ENCODE peak calls at places on chromosomes 11 and 22, in ten cellular contexts. T, Z, R, P, V, U, G, W, C and E are unnamed samples.

GRCh38 chr11:32561835-32562234 is 21.8 kb upstream of the EIF3M start:
- DNase-seq in V (no peak), U (no peak), W (no peak), T (no peak), Z (no peak), R (no peak), P (no peak), C (no peak), G (no peak), E (no peak)

GRCh38 chr11:117547911-117548310 is 220.3 kb downstream of the CEP164 start:
- DNase-seq in V (no peak), P (no peak), R (no peak), U (no peak), T (no peak), W (no peak), G (no peak), C (no peak), Z (no peak), E (no peak)

GRCh38 chr11:118939948-118940598 is 14.3 kb upstream of the BCL9L start:
- DNase-seq in R (no peak), U (peak), V (no peak), T (peak), P (no peak), Z (peak), W (no peak), C (no peak), G (no peak), E (peak)

GRCh38 chr11:10076458-10077141 is 217.4 kb downstream of the SBF2 start:
- DNase-seq in R (peak), V (no peak), U (peak), T (peak), P (peak), C (peak), Z (peak), G (peak), W (no peak), E (peak)

GRCh38 chr11:9265211-9266131 is at the start of gene DENND5A:
- DNase-seq in C (peak), T (peak), Z (peak), U (peak), R (peak), W (peak), G (peak), P (peak), V (peak), E (peak)

GRCh38 chr11:117378966-117379865 is 51.6 kb downstream of the CEP164 start:
- DNase-seq in V (no peak), C (no peak), R (no peak), Z (no peak), P (no peak), U (no peak), W (no peak), G (no peak), T (no peak), E (no peak)

GRCh38 chr11:15563054-15563453 is 448.3 kb downstream of the INSC start:
- DNase-seq in Z (no peak), W (no peak), C (no peak), P (no peak), V (no peak), R (no peak), U (no peak), T (no peak), G (no peak), E (no peak)

GRCh38 chr11:34926101-34926830 is 9.8 kb downstream of the PDHX start:
- DNase-seq in P (no peak), V (no peak), T (no peak), W (no peak), U (peak), C (no peak), R (peak), G (peak), Z (peak), E (no peak)

GRCh38 chr11:2012440-2012839 is 14.8 kb upstream of the H19 start:
- DNase-seq in U (no peak), P (no peak), R (no peak), G (no peak), V (no peak), W (no peak), Z (no peak), T (no peak), C (no peak), E (no peak)

GRCh38 chr22:17120281-17120680 is 879 bp downstream of the TMEM121B start:
- DNase-seq in Z (no peak), G (peak), W (no peak), U (peak), C (peak), V (no peak), P (peak), T (no peak), R (peak), E (peak)

GRCh38 chr11:128179512-128179911 is 407.8 kb downstream of the ETS1 start:
- DNase-seq in T (no peak), W (no peak), P (no peak), R (no peak), V (no peak), G (no peak), Z (no peak), U (peak), C (no peak), E (no peak)

GRCh38 chr22:35489225-35489624 is 51.4 kb upstream of the RASD2 start:
- DNase-seq in G (no peak), W (no peak), P (no peak), C (no peak), Z (no peak), T (no peak), U (no peak), V (no peak), R (no peak), E (no peak)

GRCh38 chr11:113874920-113875413 is 405 bp downstream of the USP28 start:
- DNase-seq in C (no peak), P (no peak), R (peak), W (no peak), Z (no peak), U (no peak), T (peak), G (no peak), V (no peak), E (peak)

GRCh38 chr11:120133216-120134105 is 4.5 kb downstream of the TRIM29 start:
- DNase-seq in P (no peak), C (no peak), U (no peak), V (no peak), T (no peak), R (no peak), Z (no peak), W (peak), G (no peak), E (no peak)

GRCh38 chr11:134216816-134217215 is 7.0 kb downstream of the NCAPD3 start:
- DNase-seq in P (no peak), R (no peak), V (no peak), U (no peak), C (no peak), Z (no peak), T (no peak), W (no peak), G (no peak), E (no peak)

GRCh38 chr11:106961518-106961917 is 56.8 kb downstream of the GUCY1A2 start:
- DNase-seq in V (no peak), C (no peak), T (no peak), Z (no peak), U (no peak), P (no peak), W (no peak), G (no peak), R (peak), E (no peak)

GRCh38 chr11:129976371-129976770 is 26.3 kb downstream of the PRDM10 start:
- DNase-seq in U (no peak), Z (no peak), R (no peak), P (no peak), G (no peak), C (no peak), T (no peak), V (no peak), W (no peak), E (no peak)

GRCh38 chr11:34754171-34754823 is 133.4 kb downstream of the EHF start:
- DNase-seq in R (peak), G (no peak), C (no peak), P (peak), V (no peak), T (no peak), Z (no peak), W (no peak), U (no peak), E (no peak)

GRCh38 chr11:74672956-74673895 is 58.0 kb downstream of the CHRDL2 start:
- DNase-seq in C (no peak), U (peak), R (peak), T (no peak), P (peak), W (no peak), V (peak), G (peak), Z (no peak), E (no peak)

DNA sequence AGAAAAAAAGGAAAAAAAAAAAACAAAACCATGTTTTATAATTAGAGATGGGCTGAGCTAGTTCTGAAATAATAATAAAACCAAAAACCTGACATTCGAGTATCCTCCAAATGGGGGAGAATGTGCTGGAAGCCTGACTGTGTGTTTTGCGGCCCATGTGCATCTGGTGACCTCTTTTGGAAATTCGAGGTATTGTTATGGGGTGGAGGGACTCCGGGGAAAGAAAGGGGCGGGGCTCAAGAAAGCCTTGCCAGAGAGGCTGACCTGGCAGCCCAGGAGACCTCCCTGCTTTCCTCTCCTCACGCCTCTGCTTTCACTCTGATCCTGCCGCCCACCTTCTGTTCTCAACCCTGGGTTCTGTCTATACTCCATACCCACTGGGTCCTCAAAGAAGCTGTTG is 72.9 kb downstream of the CTTN start:
- DNase-seq in T (no peak), C (peak), Z (peak), R (peak), U (peak), V (no peak), P (no peak), W (no peak), G (peak), E (peak)
- TF ChIP-seq CTCF in T (no peak), C (peak), Z (peak), R (peak), U (peak), V (no peak), P (no peak), W (no peak), G (no peak), E (peak)

DNA sequence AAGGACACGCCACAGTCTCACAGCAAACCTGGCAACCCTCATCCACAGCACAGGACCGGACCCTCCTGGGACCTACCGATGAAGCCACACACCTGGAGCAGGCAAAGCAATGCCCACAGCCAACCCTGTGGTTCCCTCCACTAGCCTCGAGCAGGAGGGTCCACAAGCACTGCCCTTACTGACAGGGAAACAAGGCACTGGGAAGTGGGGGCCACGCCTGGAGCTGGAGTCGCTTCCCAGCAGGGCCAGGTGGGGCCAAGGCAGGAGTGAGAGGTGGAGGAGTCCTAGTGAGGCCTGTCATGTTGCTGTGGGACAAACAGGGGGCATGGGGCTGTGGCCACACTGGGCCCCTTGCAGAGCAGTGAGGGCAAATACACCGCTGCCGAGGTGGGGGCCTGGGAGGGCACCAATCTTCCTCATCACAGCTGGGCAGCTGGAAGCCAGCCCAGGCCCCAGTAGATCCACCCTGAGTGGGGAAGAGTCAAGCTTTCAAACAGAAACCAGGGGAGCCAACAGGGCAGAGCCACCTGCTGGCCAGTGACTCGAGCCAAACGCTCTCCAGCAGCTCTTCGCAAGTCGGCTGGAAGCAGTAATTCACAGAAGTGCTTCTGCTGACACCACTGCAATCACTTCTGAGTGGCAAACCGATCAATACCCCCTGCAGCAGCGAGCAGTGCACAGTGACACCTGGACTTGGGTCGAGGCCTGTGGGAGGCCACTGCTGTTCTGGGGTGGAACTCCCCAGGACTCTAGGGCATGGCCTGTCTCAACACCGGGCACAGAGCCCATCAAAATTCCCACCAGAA is 13.7 kb downstream of the SULT4A1 start:
- DNase-seq in R (peak), U (peak), P (no peak), C (no peak), G (no peak), V (no peak), Z (no peak), W (peak), T (no peak), E (no peak)
- TF ChIP-seq CTCF in R (peak), U (peak), P (peak), C (peak), G (peak), V (no peak), Z (peak), W (no peak), T (no peak), E (no peak)

DNA sequence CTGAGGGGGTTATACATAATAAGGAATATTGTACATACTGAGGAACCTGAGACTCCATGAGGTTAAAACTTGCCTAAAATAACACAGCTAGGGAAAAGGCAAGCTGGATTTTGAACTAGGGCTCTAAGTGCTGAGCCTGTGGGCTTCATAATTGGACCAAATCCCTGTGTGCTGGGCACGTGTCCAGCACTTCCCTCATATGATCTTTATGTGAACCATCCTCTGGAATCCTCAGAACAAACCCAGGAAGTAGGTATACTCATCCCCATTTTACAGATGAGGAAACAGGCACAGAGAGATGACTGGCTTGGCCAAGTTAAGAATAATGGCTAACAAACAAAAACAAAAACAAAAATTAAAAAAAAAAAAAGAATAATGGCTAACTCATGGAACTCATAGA is 14.9 kb downstream of the RTN4RL2 start:
- DNase-seq in C (no peak), Z (no peak), V (no peak), W (no peak), G (no peak), T (no peak), P (no peak), R (no peak), U (no peak), E (no peak)
- TF ChIP-seq CTCF in C (no peak), Z (no peak), V (no peak), W (no peak), G (no peak), T (no peak), P (no peak), R (no peak), U (no peak), E (no peak)

DNA sequence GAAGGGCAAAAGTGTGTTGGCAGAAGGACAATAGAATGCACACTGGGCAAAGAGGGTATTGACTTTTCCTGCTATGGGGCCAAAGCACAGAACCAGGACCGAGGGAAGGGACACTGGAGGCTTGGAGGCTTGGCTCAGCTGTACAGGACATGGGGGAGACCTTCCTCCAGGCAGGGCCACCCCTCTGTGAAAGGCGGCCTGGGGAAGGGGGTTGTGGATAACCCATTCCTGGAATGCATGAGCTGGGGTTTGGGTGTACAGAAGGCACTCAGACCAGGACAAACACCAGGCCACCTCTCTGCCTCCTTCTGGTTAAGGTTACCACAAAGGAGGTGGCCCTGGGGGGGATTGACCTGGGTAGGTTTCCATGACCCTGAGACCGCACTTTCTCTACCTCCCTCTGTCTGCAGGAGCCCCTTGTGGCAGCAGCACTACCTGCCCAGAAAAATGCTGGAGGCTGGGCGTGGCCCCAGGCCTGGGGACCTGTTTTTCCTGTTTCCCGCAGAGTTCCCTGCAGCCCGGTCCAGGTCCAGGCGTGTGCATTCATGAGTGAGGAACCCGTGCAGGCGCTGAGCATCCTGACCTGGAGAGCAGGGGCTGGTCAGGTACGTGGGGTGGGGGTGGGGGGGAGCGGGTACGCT is 9.6 kb downstream of the P2RY2 start:
- DNase-seq in P (no peak), U (peak), R (no peak), G (peak), T (no peak), C (no peak), W (no peak), V (peak), Z (no peak), E (no peak)
- TF ChIP-seq CTCF in P (no peak), U (peak), R (no peak), G (peak), T (peak), C (no peak), W (no peak), V (no peak), Z (no peak), E (no peak)

GRCh38 chr11:45671246-45672171 is 6.1 kb upstream of the CHST1 start:
- DNase-seq in P (no peak), Z (no peak), R (no peak), C (no peak), U (no peak), W (no peak), V (no peak), G (peak), T (no peak), E (no peak)
- TF ChIP-seq CTCF in P (no peak), Z (no peak), R (no peak), C (no peak), U (no peak), W (no peak), V (no peak), G (no peak), T (no peak), E (no peak)

GRCh38 chr11:8087185-8087584 is 6.2 kb downstream of the TUB start:
- DNase-seq in W (no peak), U (no peak), G (no peak), T (no peak), V (no peak), C (no peak), R (no peak), P (no peak), Z (no peak), E (no peak)
- TF ChIP-seq CTCF in W (no peak), U (peak), G (no peak), T (no peak), V (no peak), C (no peak), R (peak), P (no peak), Z (peak), E (no peak)

DNA sequence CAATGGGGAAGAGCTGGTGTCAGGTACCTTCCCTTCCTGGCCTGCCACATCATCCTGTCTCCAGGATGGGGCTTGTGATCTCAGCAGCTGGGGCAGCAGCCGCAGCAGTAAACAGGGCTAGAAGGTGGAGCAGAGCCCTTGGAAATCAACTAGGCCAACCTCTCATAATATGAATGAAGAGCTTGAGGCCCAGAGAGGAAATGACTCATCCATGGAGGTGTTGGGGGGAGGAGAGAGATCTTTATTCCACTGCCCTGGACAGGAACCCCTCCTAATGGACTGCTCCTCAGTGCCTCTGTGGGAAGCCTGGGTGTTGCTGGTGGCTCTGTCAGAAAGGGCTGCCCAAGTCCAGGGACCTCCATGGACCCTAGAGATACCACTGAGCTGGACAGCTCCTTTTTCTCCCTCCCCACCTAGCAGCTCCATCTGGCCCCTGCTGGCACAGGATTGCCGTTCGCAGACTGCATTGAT is 111.8 kb downstream of the OSBP2 start:
- DNase-seq in R (peak), Z (no peak), V (no peak), T (no peak), P (no peak), C (no peak), G (peak), W (no peak), U (no peak), E (peak)
- TF ChIP-seq CTCF in R (no peak), Z (no peak), V (no peak), T (no peak), P (no peak), C (no peak), G (no peak), W (no peak), U (no peak), E (no peak)